ENCODE peak calls at places on chromosomes 16 and 17, in five cellular contexts. A, L, M, O and Q are unnamed samples.

GRCh38 chr17:77119668-77120301 is 21.0 kb upstream of the SEC14L1 start:
- DNase-seq in O (no peak), M (no peak), A (no peak), L (no peak), Q (no peak)

GRCh38 chr16:50301626-50302471 is 35.5 kb downstream of the ADCY7 start:
- DNase-seq in L (no peak), M (no peak), A (no peak), O (no peak), Q (no peak)

GRCh38 chr16:21260870-21261791 is 17.0 kb downstream of the CRYM start:
- DNase-seq in M (no peak), L (no peak), A (no peak), O (no peak), Q (no peak)

GRCh38 chr17:77258638-77259037 is 117.9 kb downstream of the SEC14L1 start:
- DNase-seq in M (no peak), A (no peak), L (no peak), O (no peak), Q (no peak)

GRCh38 chr16:9135797-9136196 is 44.4 kb downstream of the HAPSTR1 start:
- DNase-seq in A (no peak), O (no peak), M (no peak), L (no peak), Q (no peak)

GRCh38 chr17:1286379-1287106 is 7.1 kb downstream of the TRARG1 start:
- DNase-seq in O (no peak), M (no peak), L (no peak), A (no peak), Q (no peak)

GRCh38 chr16:89691986-89692569 is 5.6 kb downstream of the CDK10 start:
- DNase-seq in L (no peak), M (no peak), A (no peak), O (no peak), Q (no peak)

GRCh38 chr16:67451704-67452435 is 20.9 kb downstream of the HSD11B2 start:
- DNase-seq in O (no peak), M (no peak), L (no peak), A (no peak), Q (no peak)

GRCh38 chr17:78122221-78122990 is 6.1 kb downstream of the TMC6 start:
- DNase-seq in L (no peak), M (no peak), A (peak; percentile 39), O (no peak), Q (no peak)

GRCh38 chr16:19410435-19411153 is 7.1 kb upstream of the TMC5 start:
- DNase-seq in L (peak; percentile 53), O (peak; percentile 60), A (no peak), M (no peak), Q (peak; percentile 72)

GRCh38 chr16:17368511-17368910 is 102.2 kb downstream of the XYLT1 start:
- DNase-seq in A (no peak), O (no peak), L (no peak), M (no peak), Q (no peak)

GRCh38 chr17:72985882-72986720 is 106.4 kb downstream of the SLC39A11 start:
- DNase-seq in M (peak; percentile 37), A (peak; percentile 31), L (peak; percentile 40), O (peak; percentile 56), Q (peak; percentile 81)

GRCh38 chr17:41775394-41776226 is 10.9 kb downstream of the JUP start:
- DNase-seq in O (no peak), M (no peak), A (no peak), L (no peak), Q (no peak)

GRCh38 chr17:6097005-6097279 is 26.8 kb downstream of the WSCD1 start:
- DNase-seq in L (no peak), A (no peak), M (no peak), O (no peak), Q (no peak)

GRCh38 chr16:64017789-64018188 is 1104.1 kb downstream of the CDH11 start:
- DNase-seq in L (no peak), M (no peak), O (no peak), A (no peak), Q (no peak)

GRCh38 chr16:30060354-30061194 is 5.0 kb upstream of the ALDOA start:
- DNase-seq in O (no peak), M (no peak), L (no peak), A (no peak), Q (no peak)

GRCh38 chr17:31095239-31096105 is 695 bp downstream of the NF1 start:
- DNase-seq in A (peak; percentile 34), O (peak; percentile 76), M (no peak), L (peak; percentile 51), Q (peak; percentile 67)

GRCh38 chr17:42387663-42388380 is 420 bp downstream of the STAT3 start:
- DNase-seq in O (no peak), L (peak; percentile 21), M (no peak), A (peak; percentile 36), Q (peak; percentile 38)

GRCh38 chr17:74549343-74549742 is 3.4 kb upstream of the CD300C start:
- DNase-seq in O (no peak), A (no peak), L (no peak), M (no peak), Q (no peak)

GRCh38 chr16:73878616-73879015 is 418.0 kb upstream of the PSMD7 start:
- DNase-seq in M (no peak), O (no peak), L (no peak), A (no peak), Q (no peak)

DNA sequence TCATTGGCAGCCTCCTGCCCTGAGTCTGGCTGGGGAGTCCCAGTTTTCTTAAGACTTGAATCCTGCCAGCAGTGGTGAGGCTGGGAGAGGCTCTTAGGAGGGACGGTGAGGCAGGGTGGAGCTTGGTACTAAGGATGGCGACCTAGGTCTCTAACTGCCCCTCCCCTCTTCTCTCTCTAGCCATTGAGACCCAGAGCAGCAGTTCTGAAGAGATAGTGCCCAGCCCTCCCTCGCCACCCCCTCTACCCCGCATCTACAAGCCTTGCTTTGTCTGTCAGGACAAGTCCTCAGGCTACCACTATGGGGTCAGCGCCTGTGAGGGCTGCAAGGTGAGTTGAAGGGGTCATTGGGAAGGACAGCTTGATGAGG is 16.4 kb downstream of the GJD3 start:
- DNase-seq in O (no peak), A (no peak), M (no peak), L (no peak), Q (no peak)
- TF ChIP-seq CTCF in O (no peak), A (no peak), M (no peak), L (no peak), Q (no peak)

DNA sequence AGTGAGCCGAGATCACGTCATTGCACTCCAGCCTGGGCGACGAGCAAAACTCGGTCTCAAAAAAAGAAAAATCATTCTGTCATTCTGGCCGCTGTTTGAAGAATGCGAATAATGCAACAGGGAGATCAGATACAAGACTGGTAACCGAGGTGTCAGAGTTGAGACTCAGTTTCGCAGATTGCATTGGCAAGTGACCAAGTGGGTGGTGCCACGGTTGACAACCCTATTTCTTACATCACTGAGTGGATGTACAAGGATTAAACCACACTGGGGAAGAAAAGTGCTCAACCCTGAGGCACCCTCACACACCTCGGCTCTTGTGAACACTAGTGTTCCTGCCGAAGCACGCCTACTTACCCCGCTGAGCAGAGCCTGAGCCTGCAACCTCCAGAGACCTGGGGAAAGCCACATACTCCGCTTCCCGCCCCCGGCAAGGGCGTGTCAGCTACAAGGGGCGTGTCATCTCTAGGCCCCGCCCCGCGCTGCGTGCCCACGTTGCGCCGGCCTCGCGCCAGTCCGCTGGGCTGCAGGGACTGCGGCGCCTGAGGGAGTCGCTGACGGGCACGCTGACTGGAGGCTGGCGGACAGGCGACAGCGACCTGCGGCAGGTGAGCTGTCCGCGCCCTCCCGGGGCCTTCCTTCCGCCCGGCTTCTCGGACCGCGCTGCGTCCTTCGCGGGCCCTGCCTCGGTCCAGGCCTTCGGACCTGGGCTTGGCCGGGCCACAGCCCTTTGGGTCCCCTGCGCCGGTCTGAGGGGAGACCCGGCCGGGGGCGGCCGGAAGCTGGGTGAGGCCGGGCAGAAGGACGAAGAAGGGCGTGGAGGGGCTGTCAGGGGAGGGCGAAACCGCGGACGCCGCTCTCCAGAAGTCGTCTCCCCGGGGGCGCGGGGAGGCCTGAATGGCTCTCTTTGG is at the start of gene HMOX2:
- DNase-seq in A (peak; percentile 86), O (peak; percentile 91), M (peak; percentile 86), L (peak; percentile 90), Q (peak; percentile 95)
- TF ChIP-seq CTCF in A (no peak), O (no peak), M (no peak), L (peak; percentile 59), Q (no peak)

DNA sequence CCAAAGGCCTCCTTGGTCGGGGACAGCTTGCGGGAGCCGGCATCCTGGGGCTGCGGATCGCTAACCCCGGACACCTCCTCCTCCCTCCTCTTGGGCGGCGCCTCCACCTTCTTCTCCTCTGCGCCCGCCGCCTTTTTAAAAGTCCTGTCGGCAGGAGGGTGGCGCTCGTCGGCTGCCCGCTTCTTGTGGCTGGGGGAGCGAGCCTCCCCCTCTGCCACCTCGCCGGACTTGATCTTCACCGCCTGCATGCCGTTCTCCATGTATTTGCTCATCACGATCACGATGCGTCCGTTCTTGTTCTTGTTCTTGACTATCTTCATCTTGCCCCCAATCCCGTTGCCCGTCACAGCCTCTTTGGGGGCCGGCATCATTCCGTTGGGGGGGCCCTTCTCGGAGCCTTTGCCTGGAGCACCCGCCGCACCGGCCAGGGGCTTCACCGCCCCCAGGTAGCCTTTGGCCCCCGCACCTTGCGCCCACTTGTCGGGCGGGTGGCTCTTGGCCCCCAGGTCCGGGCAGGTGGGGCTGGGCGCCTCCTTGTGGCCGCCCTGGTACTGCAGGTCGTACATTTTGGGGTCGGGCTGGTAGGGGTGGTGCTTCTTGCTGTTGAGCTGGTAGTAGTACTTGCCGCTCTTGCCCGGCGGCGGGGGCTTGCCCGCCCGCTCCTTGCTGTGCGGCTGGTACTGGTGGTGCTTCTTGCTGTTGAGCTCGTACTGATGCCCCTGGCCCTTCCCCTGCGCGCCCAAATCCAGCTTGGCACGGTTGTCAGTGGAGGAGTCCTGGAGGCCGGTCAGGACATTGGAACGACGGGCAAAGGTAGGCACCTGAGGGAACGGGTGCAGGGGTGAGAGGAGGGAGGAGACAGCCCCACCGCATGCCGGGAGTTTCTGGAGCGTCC is 4.4 kb downstream of the CBX4 start:
- DNase-seq in O (peak; percentile 76), A (peak; percentile 56), L (no peak), M (no peak), Q (peak; percentile 69)
- TF ChIP-seq CTCF in O (peak; percentile 95), A (peak; percentile 81), L (peak; percentile 82), M (peak; percentile 71), Q (peak; percentile 99)

DNA sequence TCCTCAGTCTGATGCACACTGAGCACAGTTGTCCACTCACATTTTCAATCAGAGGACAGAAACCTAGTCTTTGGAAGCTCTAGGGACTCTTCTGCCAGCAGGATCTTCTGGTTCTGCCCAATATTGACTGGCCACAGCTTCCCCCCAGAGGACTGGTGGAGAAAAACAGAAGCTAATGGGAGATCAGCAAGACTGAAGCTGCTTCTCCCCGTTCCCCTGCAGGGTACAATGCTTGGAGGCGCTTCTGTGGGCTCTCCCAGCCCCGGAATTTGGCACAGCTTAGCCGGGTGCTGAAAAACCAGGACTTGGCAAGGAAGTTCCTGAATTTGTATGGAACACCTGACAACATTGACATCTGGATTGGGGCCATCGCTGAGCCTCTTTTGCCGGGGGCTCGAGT is 10.3 kb downstream of the EPX start:
- DNase-seq in M (no peak), O (no peak), A (no peak), L (no peak), Q (no peak)
- TF ChIP-seq CTCF in M (no peak), O (no peak), A (no peak), L (no peak), Q (no peak)